ENCODE peak calls at places on chromosomes 6 and 20, in ten cellular contexts. O is K562; Z is heart left ventricle; V is A673; C is mesendoderm; N is Peyer's patch; F is IMR-90; U is naive thymus-derived CD4-positive, alpha-beta T cell; R is neuronal stem cell; G is lower lobe of right lung. T is an unnamed sample.
A peak's percentile ranks its signal among the peaks of the same experiment; 100 is the strongest.

GRCh38 chr6:169933839-169934698 is 182.6 kb downstream of the ERMARD start:
- DNase-seq in O (no peak), Z (peak; percentile 62), V (no peak), C (no peak), N (no peak), F (no peak), U (no peak), R (no peak), G (peak; percentile 75), T (no peak)

GRCh38 chr6:148291876-148292275 is 50.8 kb upstream of the SASH1 start:
- DNase-seq in O (no peak), Z (no peak), V (peak; percentile 10), C (no peak), N (no peak), F (peak; percentile 19), U (no peak), R (no peak), G (no peak), T (no peak)

GRCh38 chr20:39850236-39850635 is 838.8 kb downstream of the MAFB start:
- DNase-seq in O (no peak), Z (no peak), V (peak; percentile 8), C (no peak), N (no peak), F (no peak), U (no peak), R (no peak), G (no peak), T (no peak)

GRCh38 chr6:75431379-75431778 is 62.2 kb downstream of the FILIP1 start:
- DNase-seq in O (no peak), Z (peak; percentile 78), V (no peak), C (no peak), N (no peak), F (peak; percentile 40), U (no peak), R (no peak), G (no peak), T (no peak)

GRCh38 chr6:118679293-118679692 is 27.9 kb upstream of the CEP85L start:
- DNase-seq in O (no peak), Z (no peak), V (no peak), C (no peak), N (no peak), F (peak; percentile 55), U (no peak), R (no peak), G (no peak), T (no peak)

GRCh38 chr6:33752139-33753015 is 5.7 kb upstream of the IP6K3 start:
- DNase-seq in O (no peak), Z (no peak), V (no peak), C (no peak), N (no peak), F (no peak), U (no peak), R (no peak), G (no peak), T (no peak)

GRCh38 chr20:62898970-62899632 is 27.2 kb downstream of the DIDO1 start:
- DNase-seq in O (no peak), Z (no peak), V (no peak), C (peak; percentile 60), N (no peak), F (no peak), U (no peak), R (no peak), G (peak; percentile 36), T (no peak)

GRCh38 chr6:99613398-99613704 is 6.7 kb downstream of the PRDM13 start:
- DNase-seq in O (no peak), Z (no peak), V (peak; percentile 75), C (peak; percentile 82), N (peak; percentile 60), F (peak; percentile 18), U (no peak), R (peak; percentile 69), G (peak; percentile 54), T (no peak)

GRCh38 chr20:31836853-31837608 is 8.4 kb downstream of the FOXS1 start:
- DNase-seq in O (no peak), Z (no peak), V (no peak), C (peak; percentile 63), N (no peak), F (no peak), U (no peak), R (no peak), G (no peak), T (no peak)

GRCh38 chr6:160141001-160141726 is 19.5 kb downstream of the SLC22A1 start:
- DNase-seq in O (no peak), Z (no peak), V (no peak), C (no peak), N (no peak), F (peak; percentile 84), U (no peak), R (no peak), G (no peak), T (no peak)

GRCh38 chr6:143374014-143374413 is 76.5 kb downstream of the ADAT2 start:
- DNase-seq in O (no peak), Z (no peak), V (no peak), C (no peak), N (no peak), F (no peak), U (no peak), R (no peak), G (no peak), T (no peak)
- H3K4me1 ChIP-seq in O (no peaks in the 10 kb centered on the region), Z (no peaks in the 10 kb centered on the region), V (no peaks in the 10 kb centered on the region), C (no peaks in the 10 kb centered on the region), N (no peaks in the 10 kb centered on the region), F (no peaks in the 10 kb centered on the region), U (no peaks in the 10 kb centered on the region), R (no peaks in the 10 kb centered on the region), G (no peaks in the 10 kb centered on the region), T (no peaks in the 10 kb centered on the region)

GRCh38 chr6:10410214-10410873 is 4.5 kb downstream of the TFAP2A start:
- DNase-seq in O (no peak), Z (no peak), V (no peak), C (no peak), N (no peak), F (no peak), U (no peak), R (no peak), G (no peak), T (no peak)
- H3K4me3 ChIP-seq in O (no peak overlapping the region), Z (no peak overlapping the region), V (peak overlapping the region; percentile 75), C (no peak overlapping the region), N (no peak overlapping the region), F (peak overlapping the region; percentile 67), U (no peak overlapping the region), R (no peak overlapping the region), G (no peak overlapping the region), T (no peak overlapping the region)

GRCh38 chr6:10479939-10480700 is 41.0 kb upstream of the GCNT2 start:
- DNase-seq in O (no peak), Z (no peak), V (peak; percentile 22), C (peak; percentile 28), N (no peak), F (no peak), U (no peak), R (no peak), G (no peak), T (no peak)
- H3K27ac ChIP-seq in O (no peak overlapping the region), Z (no peak overlapping the region), V (no peak overlapping the region), C (no peak overlapping the region), N (no peak overlapping the region), F (no peak overlapping the region), U (no peak overlapping the region), R (no peak overlapping the region), G (no peak overlapping the region), T (no peak overlapping the region)

GRCh38 chr6:166203641-166204222 is 36.1 kb upstream of the TBXT start:
- DNase-seq in O (no peak), Z (no peak), V (no peak), C (no peak), N (no peak), F (no peak), U (no peak), R (no peak), G (no peak), T (no peak)

GRCh38 chr6:166204852-166205650 is 37.4 kb upstream of the TBXT start:
- DNase-seq in O (no peak), Z (no peak), V (no peak), C (peak; percentile 92), N (no peak), F (no peak), U (no peak), R (no peak), G (no peak), T (no peak)

GRCh38 chr6:166203003-166203640 is 35.5 kb upstream of the TBXT start:
- DNase-seq in O (no peak), Z (no peak), V (no peak), C (no peak), N (no peak), F (peak; percentile 9), U (no peak), R (no peak), G (no peak), T (no peak)

GRCh38 chr6:166202321-166202733 is 34.7 kb upstream of the TBXT start:
- DNase-seq in O (peak; percentile 4), Z (peak; percentile 51), V (no peak), C (no peak), N (no peak), F (no peak), U (no peak), R (no peak), G (no peak), T (no peak)

GRCh38 chr6:166201878-166202277 is 34.2 kb upstream of the TBXT start:
- DNase-seq in O (no peak), Z (no peak), V (no peak), C (no peak), N (no peak), F (no peak), U (no peak), R (no peak), G (no peak), T (no peak)
- H3K4me1 ChIP-seq in O (no peaks in the 10 kb centered on the region), Z (no peaks in the 10 kb centered on the region), V (no peaks in the 10 kb centered on the region), C (peaks cover 2% of the 10 kb centered on the region), N (no peaks in the 10 kb centered on the region), F (no peaks in the 10 kb centered on the region), U (no peaks in the 10 kb centered on the region), R (peaks cover 12% of the 10 kb centered on the region), G (no peaks in the 10 kb centered on the region), T (peaks cover 3% of the 10 kb centered on the region)

GRCh38 chr6:143805832-143806281 is 37.3 kb upstream of the LTV1 start:
- DNase-seq in O (no peak), Z (no peak), V (no peak), C (no peak), N (no peak), F (peak; percentile 80), U (no peak), R (no peak), G (no peak), T (no peak)
- H3K4me3 ChIP-seq in O (no peak overlapping the region), Z (no peak overlapping the region), V (no peak overlapping the region), C (no peak overlapping the region), N (no peak overlapping the region), F (no peak overlapping the region), U (no peak overlapping the region), R (no peak overlapping the region), G (no peak overlapping the region), T (no peak overlapping the region)

GRCh38 chr6:14783594-14783993 is 462.3 kb upstream of the JARID2 start:
- DNase-seq in O (no peak), Z (no peak), V (no peak), C (no peak), N (no peak), F (no peak), U (no peak), R (no peak), G (no peak), T (no peak)
- H3K27ac ChIP-seq in O (no peak overlapping the region), Z (no peak overlapping the region), V (no peak overlapping the region), C (no peak overlapping the region), N (no peak overlapping the region), F (no peak overlapping the region), U (no peak overlapping the region), R (no peak overlapping the region), G (no peak overlapping the region), T (no peak overlapping the region)

GRCh38 chr20:53899351-53900167 is 170.8 kb downstream of the BCAS1 start:
- DNase-seq in O (no peak), Z (peak; percentile 44), V (peak; percentile 93), C (no peak), N (peak; percentile 60), F (peak; percentile 87), U (peak; percentile 78), R (no peak), G (no peak), T (no peak)
- H3K4me1 ChIP-seq in O (peaks cover 29% of the 10 kb centered on the region), Z (no peaks in the 10 kb centered on the region), V (peaks cover 41% of the 10 kb centered on the region), C (peaks cover 10% of the 10 kb centered on the region), N (peaks cover 19% of the 10 kb centered on the region), F (peaks cover 12% of the 10 kb centered on the region), U (peaks cover 13% of the 10 kb centered on the region), R (peaks cover 28% of the 10 kb centered on the region), G (peaks cover 37% of the 10 kb centered on the region), T (peaks cover 2% of the 10 kb centered on the region)

T was measured in iPS DF 6.9.